ENCODE peak calls at places on chromosomes 7 and 10, in seven cellular contexts. F is heart right ventricle; C is IMR-90; X is DND-41; J is SJSA1; P is left ventricle myocardium inferior; Y is CD4-positive, alpha-beta memory T cell. O is an unnamed sample.

GRCh38 chr7:66339141-66339540 is 134.0 kb downstream of the TPST1 start:
- DNase-seq in F (no peak), C (no peak), J (no peak), Y (no peak), X (no peak), P (no peak), O (no peak)

GRCh38 chr10:64486149-64486548 is 964.9 kb downstream of the REEP3 start:
- DNase-seq in Y (no peak), J (no peak), X (no peak), C (peak; percentile 55), F (no peak), P (no peak), O (no peak)

GRCh38 chr7:14834888-14835287 is 67.7 kb downstream of the DGKB start:
- DNase-seq in X (no peak), J (no peak), P (no peak), F (no peak), Y (no peak), C (peak; percentile 44), O (no peak)

GRCh38 chr10:120734476-120735078 is 116.6 kb upstream of the WDR11 start:
- DNase-seq in F (no peak), C (no peak), J (no peak), P (no peak), Y (no peak), X (no peak), O (no peak)

GRCh38 chr7:130904792-130905191 is 170.8 kb upstream of the KLF14 start:
- DNase-seq in P (no peak), Y (no peak), F (no peak), X (no peak), J (no peak), C (peak; percentile 30), O (no peak)

GRCh38 chr10:20406607-20407188 is 490.4 kb downstream of the NEBL start:
- DNase-seq in C (no peak), F (no peak), X (no peak), Y (no peak), J (no peak), P (no peak), O (no peak)

GRCh38 chr10:92969151-92969550 is 91.4 kb upstream of the CYP26C1 start:
- DNase-seq in C (peak; percentile 75), F (no peak), X (no peak), J (peak; percentile 30), Y (no peak), P (no peak), O (no peak)

GRCh38 chr10:120749032-120749431 is 102.1 kb upstream of the WDR11 start:
- DNase-seq in C (no peak), P (no peak), J (no peak), X (no peak), Y (no peak), F (no peak), O (no peak)

GRCh38 chr7:94374231-94374630 is 20.5 kb upstream of the COL1A2 start:
- DNase-seq in F (peak; percentile 60), Y (no peak), P (peak; percentile 79), J (peak; percentile 93), C (peak; percentile 93), X (no peak), O (peak; percentile 44)

GRCh38 chr7:39754326-39755120 is 131.2 kb downstream of the RALA start:
- DNase-seq in F (no peak), X (no peak), P (no peak), Y (no peak), J (peak; percentile 95), C (peak; percentile 81), O (no peak)

GRCh38 chr10:531541-531940 is 157.9 kb downstream of the DIP2C start:
- DNase-seq in F (no peak), Y (no peak), P (no peak), C (no peak), J (no peak), X (no peak), O (peak; percentile 15)

GRCh38 chr7:152520861-152521302 is 85.1 kb upstream of the KMT2C start:
- DNase-seq in J (no peak), P (no peak), C (no peak), X (no peak), Y (no peak), F (no peak), O (no peak)

GRCh38 chr7:100864263-100864845 is 2.8 kb upstream of the TRIP6 start:
- DNase-seq in X (no peak), P (no peak), F (no peak), C (no peak), Y (no peak), J (no peak), O (no peak)

GRCh38 chr10:130301026-130301892 is 165.1 kb downstream of the GLRX3 start:
- DNase-seq in J (no peak), P (peak; percentile 77), F (peak; percentile 11), Y (peak; percentile 65), X (no peak), C (no peak), O (peak; percentile 91)

GRCh38 chr10:116111483-116112095 is 161.4 kb downstream of the GFRA1 start:
- DNase-seq in F (no peak), X (no peak), Y (no peak), C (no peak), J (no peak), P (no peak), O (peak; percentile 29)

GRCh38 chr7:151059362-151060112 is at the start of gene SLC4A2:
- DNase-seq in C (peak; percentile 58), X (peak; percentile 82), Y (peak; percentile 69), J (peak; percentile 65), P (peak; percentile 86), F (peak; percentile 84), O (peak; percentile 97)

GRCh38 chr7:132536646-132537395 is 39.4 kb downstream of the PLXNA4 start:
- DNase-seq in J (no peak), C (peak; percentile 5), Y (no peak), P (no peak), X (no peak), F (no peak), O (no peak)

GRCh38 chr10:47042199-47042473 is 130.9 kb downstream of the PTPN20 start:
- DNase-seq in C (no peak), X (no peak), Y (no peak), F (no peak), P (no peak), J (no peak), O (no peak)

GRCh38 chr10:104642311-104643022 is 1.4 kb downstream of the SORCS3 start:
- DNase-seq in Y (no peak), J (no peak), F (peak; percentile 14), C (no peak), X (no peak), P (no peak), O (no peak)
- H3K4me3 ChIP-seq in Y (no peak overlapping the region), J (no peak overlapping the region), F (no peak overlapping the region), C (no peak overlapping the region), X (no peak overlapping the region), P (peak overlapping the region; percentile 55), O (peak overlapping the region; percentile 14)

GRCh38 chr7:143085109-143085508 is 33.0 kb downstream of the OR6V1 start:
- DNase-seq in P (no peak), J (no peak), Y (no peak), C (no peak), X (no peak), F (no peak), O (no peak)
- H3K9me3 ChIP-seq in P (peaks cover 43% of the 10 kb centered on the region), J (peaks cover 3% of the 10 kb centered on the region), Y (no peaks in the 10 kb centered on the region), C (no peaks in the 10 kb centered on the region), X (no peaks in the 10 kb centered on the region), F (peaks cover 18% of the 10 kb centered on the region), O (no peaks in the 10 kb centered on the region)

DNA sequence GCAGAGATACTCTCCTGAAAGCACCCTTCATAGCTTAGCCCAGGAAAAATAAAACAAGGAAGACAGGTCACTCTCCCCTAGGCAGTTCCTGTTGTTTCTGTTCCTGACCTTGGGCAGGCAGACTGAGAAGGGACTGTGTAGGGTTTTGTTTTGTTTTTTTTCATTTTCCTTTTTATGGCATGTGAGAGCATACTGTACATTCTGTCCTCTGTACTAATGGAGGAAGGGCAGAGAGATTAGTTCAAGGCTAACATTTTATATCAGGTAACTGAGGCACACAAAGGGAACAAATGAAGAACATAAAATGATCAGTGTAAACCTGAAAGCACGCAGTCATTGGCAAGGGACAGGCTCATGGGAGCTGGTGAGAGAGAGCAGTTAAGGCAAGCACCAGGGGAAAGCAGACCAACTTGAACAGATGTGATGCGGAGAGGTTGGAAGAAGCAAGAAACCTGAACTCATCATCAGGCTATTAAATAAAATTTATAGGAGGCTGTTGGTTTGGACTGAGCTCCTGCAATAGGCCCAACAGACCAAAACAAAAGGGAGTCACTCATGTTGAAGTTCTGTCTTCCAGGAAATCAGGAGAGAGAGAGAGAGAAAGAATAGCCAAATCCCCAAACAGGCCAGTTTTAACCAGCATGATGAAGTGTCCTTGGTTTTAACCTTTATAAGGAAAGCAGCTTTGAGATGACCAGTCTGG is 34.2 kb upstream of the PDCD4 start:
- DNase-seq in C (no peak), F (no peak), Y (no peak), J (no peak), X (no peak), P (no peak), O (no peak)
- H3K27ac ChIP-seq in C (no peak overlapping the region), F (no peak overlapping the region), Y (no peak overlapping the region), J (no peak overlapping the region), X (no peak overlapping the region), P (peak overlapping the region; percentile 75), O (no peak overlapping the region)

GRCh38 chr10:99984635-99985034 is 25.1 kb downstream of the DNMBP start:
- DNase-seq in P (no peak), F (no peak), Y (no peak), X (no peak), J (no peak), C (no peak), O (no peak)

GRCh38 chr10:99982728-99983127 is 27.0 kb downstream of the DNMBP start:
- DNase-seq in J (no peak), Y (no peak), P (no peak), C (no peak), X (no peak), F (no peak), O (no peak)

GRCh38 chr10:99984201-99984600 is 25.5 kb downstream of the DNMBP start:
- DNase-seq in X (no peak), P (no peak), Y (no peak), J (no peak), C (peak; percentile 68), F (no peak), O (no peak)

GRCh38 chr10:99981581-99982199 is 28.1 kb downstream of the DNMBP start:
- DNase-seq in P (no peak), J (no peak), X (no peak), F (no peak), C (no peak), Y (no peak), O (no peak)

GRCh38 chr10:99983280-99983988 is 26.3 kb downstream of the DNMBP start:
- DNase-seq in F (peak; percentile 26), X (no peak), P (peak; percentile 26), Y (no peak), J (no peak), C (peak; percentile 79), O (peak; percentile 53)
- H3K4me3 ChIP-seq in F (peak overlapping the region; percentile 2), X (no peak overlapping the region), P (peak overlapping the region; percentile 42), Y (no peak overlapping the region), J (no peak overlapping the region), C (peak overlapping the region; percentile 6), O (no peak overlapping the region)

GRCh38 chr10:85315657-85316056 is 987.3 kb downstream of the CCSER2 start:
- DNase-seq in Y (no peak), P (no peak), X (no peak), C (no peak), F (no peak), J (no peak), O (no peak)

GRCh38 chr10:85319150-85319549 is 990.8 kb downstream of the CCSER2 start:
- DNase-seq in F (no peak), C (no peak), Y (no peak), J (peak; percentile 61), X (no peak), P (no peak), O (no peak)

GRCh38 chr10:85319826-85320225 is 991.4 kb downstream of the CCSER2 start:
- DNase-seq in C (no peak), X (no peak), F (peak; percentile 66), P (peak; percentile 53), Y (no peak), J (no peak), O (no peak)

GRCh38 chr10:85317827-85318226 is 989.4 kb downstream of the CCSER2 start:
- DNase-seq in X (no peak), Y (no peak), C (no peak), J (no peak), P (no peak), F (no peak), O (no peak)
- H3K9me3 ChIP-seq in X (no peaks in the 10 kb centered on the region), Y (no peaks in the 10 kb centered on the region), C (peaks cover 28% of the 10 kb centered on the region), J (no peaks in the 10 kb centered on the region), P (no peaks in the 10 kb centered on the region), F (no peaks in the 10 kb centered on the region), O (no peaks in the 10 kb centered on the region)